ENCODE peak calls at places on chromosomes 13 and 19, in nine cellular contexts. N, V, G, W, C, S, K, R and O are unnamed samples.

GRCh38 chr19:38266981-38267597 is 2.7 kb downstream of the SPINT2 start:
- DNase-seq in N (peak; percentile 63), V (no peak), G (no peak), W (no peak), C (no peak), S (no peak), K (peak; percentile 68), R (peak; percentile 61), O (peak; percentile 80)

GRCh38 chr13:49466240-49466914 is 22.3 kb downstream of the SETDB2 start:
- DNase-seq in N (no peak), V (no peak), G (no peak), W (no peak), C (no peak), S (no peak), K (no peak), R (no peak), O (no peak)

GRCh38 chr13:104006625-104007061 is 940.4 kb upstream of the SLC10A2 start:
- DNase-seq in N (no peak), V (no peak), G (no peak), W (no peak), C (no peak), S (no peak), K (no peak), R (no peak), O (no peak)

GRCh38 chr19:32437096-32437495 is 31.5 kb downstream of the DPY19L3 start:
- DNase-seq in N (no peak), V (no peak), G (no peak), W (no peak), C (no peak), S (no peak), K (no peak), R (no peak), O (no peak)

GRCh38 chr13:81017525-81018152 is 676.7 kb upstream of the SPRY2 start:
- DNase-seq in N (peak; percentile 1), V (no peak), G (no peak), W (no peak), C (no peak), S (no peak), K (peak; percentile 17), R (no peak), O (no peak)

GRCh38 chr13:59677966-59678814 is 485.5 kb downstream of the DIAPH3 start:
- DNase-seq in N (no peak), V (no peak), G (no peak), W (no peak), C (no peak), S (no peak), K (peak; percentile 6), R (no peak), O (no peak)

GRCh38 chr13:30196025-30196424 is 111.3 kb downstream of the KATNAL1 start:
- DNase-seq in N (peak; percentile 56), V (peak; percentile 79), G (no peak), W (no peak), C (no peak), S (no peak), K (no peak), R (no peak), O (no peak)

GRCh38 chr19:39752390-39752789 is 14.6 kb upstream of the CLC start:
- DNase-seq in N (no peak), V (no peak), G (no peak), W (no peak), C (no peak), S (no peak), K (no peak), R (no peak), O (no peak)

GRCh38 chr19:28966737-28967401 is 246.1 kb downstream of the UQCRFS1 start:
- DNase-seq in N (no peak), V (no peak), G (no peak), W (no peak), C (no peak), S (no peak), K (no peak), R (no peak), O (no peak)

GRCh38 chr19:50794778-50795664 is 4.8 kb downstream of the ACP4 start:
- DNase-seq in N (no peak), V (no peak), G (peak; percentile 79), W (no peak), C (no peak), S (no peak), K (no peak), R (no peak), O (no peak)

GRCh38 chr13:74886496-74886895 is 595.5 kb downstream of the TBC1D4 start:
- DNase-seq in N (no peak), V (no peak), G (no peak), W (no peak), C (no peak), S (no peak), K (no peak), R (no peak), O (no peak)

GRCh38 chr13:62678039-62678438 is 1262.4 kb upstream of the PCDH20 start:
- DNase-seq in N (no peak), V (no peak), G (no peak), W (no peak), C (no peak), S (no peak), K (no peak), R (no peak), O (no peak)

GRCh38 chr19:56372281-56372680 is 21.1 kb downstream of the ZNF582 start:
- DNase-seq in N (no peak), V (no peak), G (no peak), W (no peak), C (no peak), S (no peak), K (no peak), R (no peak), O (no peak)

GRCh38 chr19:56369886-56370676 is 23.3 kb downstream of the ZNF582 start:
- DNase-seq in N (no peak), V (no peak), G (no peak), W (no peak), C (no peak), S (no peak), K (no peak), R (no peak), O (no peak)

DNA sequence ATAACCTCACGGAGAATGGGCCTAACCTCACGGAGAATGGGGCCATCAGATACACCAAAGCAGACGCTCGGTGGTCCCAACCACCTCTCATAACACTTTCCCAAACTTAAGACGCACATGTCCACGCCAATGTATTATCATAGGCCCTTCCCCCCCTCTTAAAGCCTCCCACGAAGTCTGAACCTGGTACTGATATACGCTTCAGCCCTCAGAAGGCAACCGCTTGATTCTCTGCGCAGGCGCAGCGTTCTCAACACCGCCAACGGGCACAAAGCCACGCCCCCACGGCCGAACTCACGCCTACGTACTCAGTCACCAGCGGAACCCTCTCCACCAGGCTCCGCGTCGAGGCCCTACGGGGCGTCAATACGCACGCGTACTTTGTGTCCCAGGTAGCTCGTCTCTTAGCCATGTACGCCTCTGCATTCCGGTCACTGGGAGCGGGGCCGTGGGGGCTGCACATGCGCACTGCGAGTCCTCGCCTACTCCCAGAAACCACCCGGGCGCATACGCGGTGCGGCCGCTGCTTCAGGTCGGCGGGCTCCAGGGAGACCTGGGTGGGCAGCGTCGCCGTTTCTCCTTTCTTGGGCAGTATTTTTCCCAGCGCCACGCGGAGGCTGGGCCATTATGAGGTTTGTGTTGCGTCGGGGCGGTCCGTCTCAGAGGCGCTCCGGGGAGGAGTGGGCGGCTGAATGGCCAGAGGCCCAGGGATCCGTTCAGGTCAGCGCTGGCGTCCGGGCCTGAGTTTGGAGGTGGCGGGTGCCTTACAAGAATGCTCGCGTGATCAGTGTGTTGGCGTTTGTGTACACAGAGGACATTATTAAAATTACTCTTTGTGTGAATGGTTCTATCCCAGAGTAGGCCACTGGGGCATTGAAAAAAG is 25.3 kb downstream of the ZNF582 start:
- DNase-seq in N (no peak), V (peak; percentile 98), G (peak; percentile 96), W (peak; percentile 97), C (peak; percentile 97), S (peak; percentile 90), K (peak; percentile 33), R (peak; percentile 85), O (peak; percentile 93)
- TF ChIP-seq POLR2A in N (peak; percentile 16), V (peak; percentile 66), G (peak; percentile 83), W (no peak), C (no peak), S (peak; percentile 23), K (peak; percentile 30), R (peak; percentile 52), O (no peak)

DNA sequence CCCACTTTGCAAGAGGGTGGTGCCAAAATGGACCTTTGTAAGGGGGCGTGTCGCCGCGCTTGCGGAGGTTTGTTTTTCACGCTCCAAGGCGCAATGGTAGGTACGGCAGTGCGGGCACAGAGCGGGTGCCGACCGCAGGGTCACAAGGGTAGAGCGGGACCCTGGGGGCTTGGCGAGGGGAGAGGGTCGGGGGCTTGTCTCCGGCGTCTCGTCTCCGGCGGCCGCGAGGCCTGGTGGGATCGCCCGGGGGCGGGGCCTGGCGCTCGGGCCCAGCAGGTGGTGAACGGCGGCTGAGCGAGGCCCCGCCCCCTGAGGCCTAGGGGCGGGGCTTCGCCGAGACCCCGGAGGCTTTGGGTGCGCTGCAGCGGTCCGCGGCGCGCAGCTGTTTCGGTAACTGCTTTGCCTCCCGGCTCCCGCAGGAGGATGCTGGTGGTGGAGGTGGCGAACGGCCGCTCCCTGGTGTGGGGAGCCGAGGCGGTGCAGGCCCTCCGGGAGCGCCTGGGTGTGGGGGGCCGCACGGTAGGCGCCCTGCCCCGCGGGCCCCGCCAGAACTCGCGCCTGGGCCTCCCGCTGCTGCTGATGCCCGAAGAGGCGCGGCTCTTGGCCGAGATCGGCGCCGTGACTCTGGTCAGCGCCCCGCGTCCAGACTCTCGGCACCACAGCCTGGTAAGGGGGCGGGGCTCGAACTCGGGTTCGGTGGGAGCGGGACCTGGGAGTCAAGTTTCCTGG is at the start of gene TSEN34:
- DNase-seq in N (peak; percentile 84), V (peak; percentile 77), G (peak; percentile 94), W (peak; percentile 92), C (no peak), S (no peak), K (no peak), R (peak; percentile 90), O (peak; percentile 90)
- TF ChIP-seq POLR2A in N (peak; percentile 95), V (peak; percentile 74), G (peak; percentile 59), W (no peak), C (peak; percentile 48), S (peak; percentile 43), K (peak; percentile 81), R (peak; percentile 70), O (peak; percentile 66)

GRCh38 chr13:53382008-53382407 is 353.4 kb downstream of the OLFM4 start:
- DNase-seq in N (no peak), V (no peak), G (no peak), W (no peak), C (no peak), S (no peak), K (no peak), R (no peak), O (no peak)

DNA sequence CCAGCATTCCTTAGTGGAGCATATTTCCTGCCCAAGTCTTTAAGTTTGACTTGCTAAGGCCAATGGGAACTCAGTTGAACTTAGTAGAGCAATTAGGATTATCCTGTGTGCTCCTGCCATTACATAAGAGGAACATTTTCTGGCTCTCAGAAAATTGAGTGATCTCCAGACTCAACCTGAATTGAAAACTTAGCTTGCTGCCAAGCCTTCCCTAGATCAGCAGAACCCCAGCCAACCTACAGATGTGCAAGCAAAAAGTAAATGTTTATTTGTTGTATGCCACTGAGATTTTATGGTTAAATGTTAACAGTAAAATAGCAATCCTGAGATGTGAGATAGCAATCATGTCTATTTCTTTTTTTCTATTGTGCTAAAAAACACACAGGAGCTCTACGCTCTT is 350.9 kb downstream of the OLFM4 start:
- DNase-seq in N (no peak), V (no peak), G (no peak), W (no peak), C (no peak), S (no peak), K (no peak), R (no peak), O (no peak)
- TF ChIP-seq POLR2A in N (no peak), V (no peak), G (no peak), W (no peak), C (no peak), S (no peak), K (no peak), R (no peak), O (no peak)

GRCh38 chr13:66657165-66657895 is 572.8 kb downstream of the PCDH9 start:
- DNase-seq in N (no peak), V (peak; percentile 98), G (no peak), W (peak; percentile 83), C (peak; percentile 66), S (peak; percentile 15), K (peak; percentile 25), R (no peak), O (no peak)
- TF ChIP-seq POLR2A in N (no peak), V (no peak), G (no peak), W (no peak), C (no peak), S (no peak), K (no peak), R (no peak), O (no peak)